ENCODE peak calls at places on chromosomes 3 and 15, in five cellular contexts. One of them, this sample, is unnamed. For H3K9me3, the result is how much of the 10 kb centered on the place peaks cover.

GRCh38 chr3:78659386-78659987 is 1108.3 kb downstream of the ROBO1 start:
- DNase-seq in IMR-90: peak
- DNase-seq in ovary: no peak
- DNase-seq in RWPE2: no peak
- DNase-seq in CD4-positive, alpha-beta T cell: no peak
- DNase-seq in this sample: no peak

GRCh38 chr3:43389388-43390254 is 103.3 kb downstream of the SNRK start:
- DNase-seq in IMR-90: peak
- DNase-seq in ovary: no peak
- DNase-seq in RWPE2: no peak
- DNase-seq in CD4-positive, alpha-beta T cell: peak
- DNase-seq in this sample: peak

GRCh38 chr3:122957707-122958210 is 69.8 kb downstream of the SEMA5B start:
- DNase-seq in IMR-90: no peak
- DNase-seq in ovary: peak
- DNase-seq in RWPE2: no peak
- DNase-seq in CD4-positive, alpha-beta T cell: no peak
- DNase-seq in this sample: no peak

GRCh38 chr3:172135185-172135584 is 95.8 kb downstream of the FNDC3B start:
- DNase-seq in IMR-90: no peak
- DNase-seq in ovary: no peak
- DNase-seq in RWPE2: no peak
- DNase-seq in CD4-positive, alpha-beta T cell: no peak
- DNase-seq in this sample: no peak

GRCh38 chr3:16494906-16495580 is 18.5 kb downstream of the RFTN1 start:
- DNase-seq in IMR-90: no peak
- DNase-seq in ovary: no peak
- DNase-seq in RWPE2: no peak
- DNase-seq in CD4-positive, alpha-beta T cell: no peak
- DNase-seq in this sample: no peak

GRCh38 chr3:193686665-193687506 is 93.9 kb downstream of the OPA1 start:
- DNase-seq in IMR-90: peak
- DNase-seq in ovary: no peak
- DNase-seq in RWPE2: no peak
- DNase-seq in CD4-positive, alpha-beta T cell: no peak
- DNase-seq in this sample: no peak

GRCh38 chr3:168653255-168653654 is 557.5 kb upstream of the GOLIM4 start:
- DNase-seq in IMR-90: no peak
- DNase-seq in ovary: no peak
- DNase-seq in RWPE2: no peak
- DNase-seq in CD4-positive, alpha-beta T cell: no peak
- DNase-seq in this sample: no peak

GRCh38 chr15:58148120-58148519 is 9.9 kb downstream of the AQP9 start:
- DNase-seq in IMR-90: no peak
- DNase-seq in ovary: no peak
- DNase-seq in RWPE2: no peak
- DNase-seq in CD4-positive, alpha-beta T cell: no peak
- DNase-seq in this sample: no peak

GRCh38 chr3:119403201-119403600 is 60.2 kb downstream of the TMEM39A start:
- DNase-seq in IMR-90: peak
- DNase-seq in ovary: no peak
- DNase-seq in RWPE2: no peak
- DNase-seq in CD4-positive, alpha-beta T cell: no peak
- DNase-seq in this sample: no peak

GRCh38 chr3:42638339-42638842 is 15.1 kb upstream of the ZBTB47 start:
- DNase-seq in IMR-90: no peak
- DNase-seq in ovary: no peak
- DNase-seq in RWPE2: no peak
- DNase-seq in CD4-positive, alpha-beta T cell: no peak
- DNase-seq in this sample: no peak

GRCh38 chr3:187069857-187070516 is 69.3 kb downstream of the RPL39L start:
- DNase-seq in IMR-90: peak
- DNase-seq in ovary: no peak
- DNase-seq in RWPE2: no peak
- DNase-seq in CD4-positive, alpha-beta T cell: no peak
- DNase-seq in this sample: no peak

DNA sequence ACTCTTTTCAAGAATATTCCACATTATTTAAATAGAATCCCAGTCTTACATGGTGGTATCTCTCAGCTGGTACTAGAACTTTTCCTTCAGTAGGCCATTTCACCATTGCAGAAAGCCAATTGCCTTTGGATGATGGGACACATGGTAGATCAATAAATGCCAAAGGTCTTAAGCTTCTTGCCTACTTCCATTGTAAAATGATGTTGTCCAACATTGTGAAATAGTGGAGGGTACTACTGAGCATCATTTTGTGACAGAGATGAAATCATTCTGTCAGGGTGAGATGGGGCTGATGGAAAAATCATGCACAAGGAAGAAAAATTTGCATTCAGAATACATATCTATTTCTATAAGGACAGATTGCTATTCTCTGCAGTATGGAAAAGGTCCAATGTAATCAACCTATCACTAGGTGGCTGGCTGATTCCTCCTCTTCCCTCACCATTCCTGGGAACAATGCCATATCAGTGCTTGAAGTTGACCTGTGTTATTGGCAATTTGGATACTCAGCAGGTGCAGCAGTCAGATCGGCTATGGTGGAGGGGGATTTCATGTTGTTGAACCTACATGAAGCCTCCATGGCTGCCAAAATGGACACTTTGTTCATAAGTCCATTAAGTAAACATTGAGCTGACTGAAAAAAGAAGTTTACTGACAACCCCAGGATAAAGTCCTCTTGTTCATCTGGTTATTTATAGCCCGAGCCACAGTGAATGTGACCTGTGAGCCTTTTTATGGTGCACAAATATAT is 596.9 kb upstream of the ARPP21 start:
- DNase-seq in IMR-90: no peak
- DNase-seq in ovary: no peak
- DNase-seq in RWPE2: no peak
- DNase-seq in CD4-positive, alpha-beta T cell: no peak
- DNase-seq in this sample: no peak
- H3K9me3 ChIP-seq in IMR-90: under half
- H3K9me3 ChIP-seq in ovary: under half
- H3K9me3 ChIP-seq in RWPE2: under half
- H3K9me3 ChIP-seq in CD4-positive, alpha-beta T cell: under half
- H3K9me3 ChIP-seq in this sample: under half

GRCh38 chr15:91769919-91770318 is 83.6 kb upstream of the SLCO3A1 start:
- DNase-seq in IMR-90: no peak
- DNase-seq in ovary: no peak
- DNase-seq in RWPE2: no peak
- DNase-seq in CD4-positive, alpha-beta T cell: no peak
- DNase-seq in this sample: no peak
- H3K9me3 ChIP-seq in IMR-90: under half
- H3K9me3 ChIP-seq in ovary: under half
- H3K9me3 ChIP-seq in RWPE2: under half
- H3K9me3 ChIP-seq in CD4-positive, alpha-beta T cell: under half
- H3K9me3 ChIP-seq in this sample: under half

DNA sequence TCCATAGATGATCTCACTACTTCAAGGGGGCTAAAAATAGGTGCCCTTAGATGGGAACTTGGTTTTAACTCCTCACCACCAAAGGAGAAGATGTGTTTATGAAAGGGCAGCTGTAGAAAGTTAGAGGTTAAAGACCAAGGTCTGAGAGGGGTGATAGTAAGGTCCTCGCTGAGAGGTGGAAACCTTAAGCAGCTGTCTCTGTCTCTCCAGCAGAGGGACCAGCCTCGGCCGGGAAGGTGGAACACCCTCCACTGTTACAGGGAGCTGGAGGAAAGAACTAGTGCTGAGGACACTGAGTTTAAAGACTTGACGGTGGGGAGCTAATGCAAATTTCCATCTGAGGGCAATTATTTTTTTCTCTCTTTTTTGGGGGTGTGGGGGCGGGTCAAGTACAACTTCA is 8.9 kb upstream of the RLBP1 start:
- DNase-seq in IMR-90: peak
- DNase-seq in ovary: no peak
- DNase-seq in RWPE2: no peak
- DNase-seq in CD4-positive, alpha-beta T cell: no peak
- DNase-seq in this sample: no peak
- H3K9me3 ChIP-seq in IMR-90: under half
- H3K9me3 ChIP-seq in ovary: under half
- H3K9me3 ChIP-seq in RWPE2: under half
- H3K9me3 ChIP-seq in CD4-positive, alpha-beta T cell: under half
- H3K9me3 ChIP-seq in this sample: under half

DNA sequence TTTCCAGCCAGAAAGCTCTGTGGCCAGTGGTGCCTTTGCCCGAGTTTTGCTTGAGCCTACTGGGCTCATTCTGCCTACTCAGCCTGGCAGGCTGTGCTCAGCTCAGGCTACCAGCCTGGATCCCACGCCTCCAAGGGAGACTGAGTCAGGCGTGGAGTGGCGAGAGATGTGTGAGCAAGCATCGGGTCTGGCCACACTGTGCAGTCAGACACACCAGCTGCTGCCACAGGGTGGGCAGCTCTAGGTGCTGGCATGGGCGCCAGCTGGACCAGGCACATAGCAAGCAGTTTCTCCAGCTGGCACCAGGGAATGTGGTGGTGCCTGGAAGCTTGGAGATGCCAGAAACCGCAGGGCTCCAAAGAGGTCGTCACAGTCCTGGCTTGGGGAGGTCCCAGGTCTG is 498.5 kb upstream of the CNTN4 start:
- DNase-seq in IMR-90: no peak
- DNase-seq in ovary: no peak
- DNase-seq in RWPE2: no peak
- DNase-seq in CD4-positive, alpha-beta T cell: no peak
- DNase-seq in this sample: no peak
- H3K9me3 ChIP-seq in IMR-90: under half
- H3K9me3 ChIP-seq in ovary: under half
- H3K9me3 ChIP-seq in RWPE2: under half
- H3K9me3 ChIP-seq in CD4-positive, alpha-beta T cell: under half
- H3K9me3 ChIP-seq in this sample: under half

GRCh38 chr15:76193934-76194333 is 117.3 kb downstream of the ETFA start:
- DNase-seq in IMR-90: no peak
- DNase-seq in ovary: no peak
- DNase-seq in RWPE2: no peak
- DNase-seq in CD4-positive, alpha-beta T cell: no peak
- DNase-seq in this sample: no peak
- H3K9me3 ChIP-seq in IMR-90: under half
- H3K9me3 ChIP-seq in ovary: under half
- H3K9me3 ChIP-seq in RWPE2: under half
- H3K9me3 ChIP-seq in CD4-positive, alpha-beta T cell: under half
- H3K9me3 ChIP-seq in this sample: under half

This sample was measured in T-helper 17 cell.